ENCODE peak calls at places on chromosomes 12 and 14, in four cellular contexts. T is HCT116, R is HepG2, G is K562. O is an unnamed sample.

GRCh38 chr12:109098671-109099070 is 1.3 kb downstream of the UNG start:
- DNase-seq in T (no peak), R (no peak), G (no peak), O (no peak)

GRCh38 chr14:80213602-80214001 is 2.3 kb upstream of the DIO2 start:
- DNase-seq in T (peak), R (peak), G (no peak), O (peak)

GRCh38 chr12:121968880-121969279 is 50.5 kb downstream of the CFAP251 start:
- DNase-seq in T (no peak), R (no peak), G (no peak), O (no peak)

GRCh38 chr14:68476212-68476964 is 316.5 kb downstream of the ZFP36L1 start:
- DNase-seq in T (no peak), R (peak), G (no peak), O (no peak)

GRCh38 chr12:64674367-64674922 is 64.2 kb downstream of the RASSF3 start:
- DNase-seq in T (no peak), R (no peak), G (no peak), O (no peak)

GRCh38 chr14:98947911-98948595 is 323.9 kb downstream of the BCL11B start:
- DNase-seq in T (no peak), R (no peak), G (no peak), O (no peak)

GRCh38 chr14:79011091-79011919 is 841.1 kb downstream of the NRXN3 start:
- DNase-seq in T (no peak), R (peak), G (peak), O (peak)

GRCh38 chr12:87820524-87821194 is 208.5 kb downstream of the C12orf50 start:
- DNase-seq in T (peak), R (no peak), G (no peak), O (no peak)

GRCh38 chr14:103847954-103848719 is 762 bp upstream of the PPP1R13B start:
- DNase-seq in T (no peak), R (peak), G (peak), O (no peak)

GRCh38 chr14:59634617-59635016 is 58.0 kb upstream of the CCDC175 start:
- DNase-seq in T (no peak), R (no peak), G (no peak), O (no peak)

GRCh38 chr14:83255015-83255726 is 1721.5 kb upstream of the SEL1L start:
- DNase-seq in T (no peak), R (no peak), G (no peak), O (no peak)

GRCh38 chr12:41362511-41362910 is 174.4 kb downstream of the PDZRN4 start:
- DNase-seq in T (no peak), R (no peak), G (no peak), O (no peak)

GRCh38 chr14:64944861-64945260 is 2.3 kb upstream of the GPX2 start:
- DNase-seq in T (no peak), R (no peak), G (no peak), O (no peak)

GRCh38 chr12:124680863-124681778 is 113.7 kb upstream of the NCOR2 start:
- DNase-seq in T (peak), R (peak), G (peak), O (peak)

GRCh38 chr14:32382704-32383103 is 53.6 kb downstream of the AKAP6 start:
- DNase-seq in T (no peak), R (no peak), G (no peak), O (no peak)

GRCh38 chr14:104778694-104779331 is 16.7 kb downstream of the AKT1 start:
- DNase-seq in T (no peak), R (no peak), G (no peak), O (no peak)

GRCh38 chr12:47207005-47207717 is 127.4 kb upstream of the AMIGO2 start:
- DNase-seq in T (no peak), R (no peak), G (peak), O (no peak)

GRCh38 chr12:28034271-28034670 is 61.7 kb upstream of the PTHLH start:
- DNase-seq in T (no peak), R (no peak), G (no peak), O (no peak)

GRCh38 chr14:39109893-39110715 is 4.0 kb upstream of the GEMIN2 start:
- DNase-seq in T (no peak), R (no peak), G (peak), O (no peak)

GRCh38 chr12:113422929-113423669 is 919 bp downstream of the SDSL start:
- DNase-seq in T (no peak), R (no peak), G (no peak), O (no peak)

GRCh38 chr14:76876076-76876475 is 49.9 kb downstream of the LRRC74A start:
- DNase-seq in T (peak), R (peak), G (peak), O (peak)

GRCh38 chr12:128629979-128630378 is 193.8 kb downstream of the SLC15A4 start:
- DNase-seq in T (no peak), R (no peak), G (no peak), O (no peak)

GRCh38 chr12:117685115-117685926 is 283.5 kb downstream of the KSR2 start:
- DNase-seq in T (no peak), R (peak), G (peak), O (peak)

GRCh38 chr12:42309996-42310395 is 15.9 kb downstream of the ZCRB1 start:
- DNase-seq in T (no peak), R (no peak), G (no peak), O (no peak)

GRCh38 chr14:26204362-26204953 is 393.4 kb downstream of the NOVA1 start:
- DNase-seq in T (no peak), R (no peak), G (no peak), O (no peak)

GRCh38 chr12:7645395-7646177 is 20.1 kb downstream of the APOBEC1 start:
- DNase-seq in T (peak), R (peak), G (peak), O (no peak)

GRCh38 chr12:26636710-26637328 is 196.2 kb downstream of the ITPR2 start:
- DNase-seq in T (no peak), R (peak), G (no peak), O (no peak)

GRCh38 chr14:95092723-95093122 is 64.6 kb downstream of the DICER1 start:
- DNase-seq in T (no peak), R (no peak), G (no peak), O (no peak)

GRCh38 chr12:44296624-44297197 is 460.8 kb downstream of the TMEM117 start:
- DNase-seq in T (no peak), R (peak), G (no peak), O (no peak)

GRCh38 chr12:13258717-13259119 is 62.2 kb downstream of the EMP1 start:
- DNase-seq in T (no peak), R (no peak), G (no peak), O (no peak)

GRCh38 chr12:41365653-41366131 is 177.6 kb downstream of the PDZRN4 start:
- DNase-seq in T (no peak), R (no peak), G (no peak), O (no peak)

GRCh38 chr12:112716099-112717093 is 75.2 kb upstream of the RPH3A start:
- DNase-seq in T (peak), R (no peak), G (peak), O (peak)

GRCh38 chr12:19829100-19829853 is 390.0 kb downstream of the AEBP2 start:
- DNase-seq in T (no peak), R (no peak), G (no peak), O (no peak)

GRCh38 chr12:103930787-103931536 is 752 bp downstream of the HSP90B1 start:
- DNase-seq in T (no peak), R (peak), G (peak), O (no peak)

GRCh38 chr12:84807249-84807648 is 105.3 kb downstream of the SLC6A15 start:
- DNase-seq in T (no peak), R (no peak), G (no peak), O (no peak)

GRCh38 chr12:63889236-63889635 is 44.7 kb downstream of the SRGAP1 start:
- DNase-seq in T (no peak), R (no peak), G (no peak), O (no peak)

GRCh38 chr14:72771561-72771960 is 122.3 kb downstream of the DPF3 start:
- DNase-seq in T (no peak), R (no peak), G (no peak), O (no peak)

GRCh38 chr14:95597784-95598204 is 62.9 kb downstream of the GLRX5 start:
- DNase-seq in T (no peak), R (no peak), G (no peak), O (no peak)

GRCh38 chr12:123433615-123434014 is 2.9 kb downstream of the RILPL2 start:
- DNase-seq in T (no peak), R (no peak), G (no peak), O (no peak)
- H3K4me3 ChIP-seq in T (no peak), R (no peak), G (no peak), O (no peak)

GRCh38 chr12:77236066-77236465 is 170.7 kb upstream of the E2F7 start:
- DNase-seq in T (no peak), R (no peak), G (no peak), O (no peak)
- TF ChIP-seq ZNF274 in T (no peak), R (no peak), G (no peak), O (no peak)

GRCh38 chr12:131831021-131831571 is 2.9 kb downstream of the MMP17 start:
- DNase-seq in T (no peak), R (no peak), G (no peak), O (no peak)
- H3K4me3 ChIP-seq in T (no peak), R (peak), G (peak), O (peak)

DNA sequence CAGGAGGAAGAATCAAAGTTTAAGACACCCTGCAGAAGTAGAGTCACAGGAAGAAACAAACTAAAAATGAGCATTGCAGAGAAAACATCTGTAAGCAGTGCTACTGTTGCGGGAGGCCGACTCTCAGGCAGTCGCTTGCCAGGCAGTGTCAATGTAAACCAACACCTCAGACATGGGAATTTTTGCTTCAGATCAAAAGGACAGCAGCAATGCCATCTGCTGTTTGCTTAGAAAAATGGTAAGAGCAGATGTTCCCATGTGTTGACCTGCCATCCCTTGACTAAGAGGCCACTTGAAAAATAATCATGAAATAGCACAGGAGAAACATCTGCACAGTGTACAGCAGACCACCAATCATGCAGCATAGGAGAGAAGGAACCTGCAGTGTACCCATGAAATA is 196.6 kb downstream of the SLC25A21 start:
- DNase-seq in T (no peak), R (peak), G (no peak), O (no peak)
- TF ChIP-seq ZNF274 in T (no peak), R (no peak), G (no peak), O (no peak)

DNA sequence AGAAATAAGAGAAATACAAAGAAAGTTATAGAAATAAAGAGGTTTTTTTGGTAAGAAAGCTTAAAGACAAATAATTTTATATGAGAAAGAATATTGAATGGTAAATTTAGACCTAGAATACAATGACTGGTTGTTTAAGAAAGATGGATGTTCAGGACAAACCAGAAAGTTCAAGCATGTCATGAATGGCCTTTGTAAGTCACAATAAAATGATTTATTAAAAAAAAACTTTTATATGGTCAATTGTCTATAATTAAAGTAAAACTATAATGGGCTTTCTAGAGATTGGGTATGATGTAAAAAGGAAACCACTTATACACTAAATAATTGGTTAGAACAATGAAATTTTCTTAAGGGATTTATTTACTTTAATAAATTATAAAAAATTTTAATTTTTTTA is 19.8 kb upstream of the CAPRIN2 start:
- DNase-seq in T (no peak), R (no peak), G (no peak), O (no peak)
- H3K4me3 ChIP-seq in T (no peak), R (no peak), G (no peak), O (no peak)

GRCh38 chr12:83015390-83016225 is 328.9 kb downstream of the TMTC2 start:
- DNase-seq in T (peak), R (no peak), G (peak), O (no peak)

GRCh38 chr12:83017001-83017400 is 330.3 kb downstream of the TMTC2 start:
- DNase-seq in T (peak), R (no peak), G (no peak), O (no peak)

GRCh38 chr12:83018063-83018462 is 331.4 kb downstream of the TMTC2 start:
- DNase-seq in T (no peak), R (no peak), G (no peak), O (no peak)

GRCh38 chr12:83016226-83016835 is 329.6 kb downstream of the TMTC2 start:
- DNase-seq in T (peak), R (peak), G (peak), O (no peak)
- TF ChIP-seq ZNF274 in T (no peak), R (no peak), G (no peak), O (no peak)

GRCh38 chr12:22332191-22332590 is 2.3 kb downstream of the ST8SIA1 start:
- DNase-seq in T (no peak), R (no peak), G (no peak), O (no peak)
- H3K4me3 ChIP-seq in T (no peak), R (no peak), G (no peak), O (no peak)

GRCh38 chr12:91414147-91414546 is 231.5 kb upstream of the DCN start:
- DNase-seq in T (no peak), R (no peak), G (no peak), O (no peak)

GRCh38 chr12:91414636-91415035 is 232.0 kb upstream of the DCN start:
- DNase-seq in T (no peak), R (no peak), G (no peak), O (no peak)

GRCh38 chr12:91417649-91418048 is 235.0 kb upstream of the DCN start:
- DNase-seq in T (no peak), R (no peak), G (no peak), O (no peak)

GRCh38 chr12:91418691-91419090 is 236.1 kb upstream of the DCN start:
- DNase-seq in T (no peak), R (no peak), G (no peak), O (no peak)

GRCh38 chr12:91413591-91413990 is 231.0 kb upstream of the DCN start:
- DNase-seq in T (peak), R (no peak), G (no peak), O (no peak)
- TF ChIP-seq ZNF274 in T (no peak), R (no peak), G (no peak), O (no peak)

GRCh38 chr12:79925492-79925891 is 9.4 kb downstream of the PPP1R12A start:
- DNase-seq in T (no peak), R (no peak), G (no peak), O (no peak)
- H3K4me3 ChIP-seq in T (no peak), R (no peak), G (no peak), O (no peak)

DNA sequence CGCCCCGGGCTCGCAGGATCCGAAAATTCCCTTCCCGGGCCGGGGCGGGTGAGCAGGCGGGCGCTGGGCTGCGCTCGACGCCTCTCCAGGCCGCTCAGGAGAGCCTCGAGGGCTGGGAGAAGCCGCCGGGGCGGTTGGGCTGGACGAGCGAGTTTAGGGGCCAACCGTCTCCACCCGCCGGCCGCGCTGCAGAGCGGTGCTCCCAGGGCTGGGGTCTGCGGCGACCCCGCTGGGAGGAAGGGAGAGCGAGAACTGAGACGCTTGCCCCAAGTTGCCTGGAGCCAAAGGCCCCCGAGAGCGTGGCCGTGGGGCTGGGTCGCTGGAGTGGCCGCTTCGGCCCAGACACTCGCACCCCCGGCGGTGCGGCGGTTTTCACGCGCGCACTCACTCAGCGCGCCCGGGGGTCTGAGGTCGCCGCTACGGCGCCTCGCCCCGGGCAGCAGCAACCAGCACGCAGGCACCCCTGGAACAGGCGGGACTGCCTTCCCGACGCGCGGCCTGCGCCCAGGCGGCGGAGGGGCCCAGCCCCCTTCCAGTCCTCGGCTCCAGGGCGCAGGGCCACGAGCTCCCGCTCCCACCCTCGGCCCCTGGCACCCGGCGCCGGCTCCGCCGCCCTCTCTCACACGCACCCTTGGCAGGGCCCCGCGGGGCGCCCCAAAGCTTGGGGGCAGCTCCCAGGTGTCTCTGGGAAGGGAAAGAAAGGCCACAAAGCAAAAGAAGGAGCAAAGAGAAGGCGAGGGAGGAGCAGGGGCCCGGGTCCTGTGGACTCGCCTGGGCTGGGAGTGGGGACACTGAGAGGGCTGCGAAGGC is 586 bp upstream of the EFS start:
- DNase-seq in T (no peak), R (no peak), G (no peak), O (no peak)
- TF ChIP-seq ZNF274 in T (no peak), R (no peak), G (no peak), O (no peak)

O was measured in NT2/D1.